ENCODE peak calls at places on chromosome 16, in nine cellular contexts. G is CD8-positive, alpha-beta T cell; Z is heart left ventricle; T is small intestine; O is lower lobe of right lung; W is HCT116; I is uterus; C is ovary; J is breast epithelium. X is an unnamed sample. For H3K36me3, the result is how much of the 10 kb centered on the place peaks cover.

GRCh38 chr16:49593423-49594040 is 219.9 kb downstream of the C16orf78 start:
- DNase-seq in G (no peak), Z (no peak), T (no peak), O (no peak), W (no peak), I (peak), C (no peak), J (no peak), X (no peak)

GRCh38 chr16:23516366-23517137 is 6.3 kb upstream of the GGA2 start:
- DNase-seq in G (no peak), Z (no peak), T (no peak), O (no peak), W (no peak), I (no peak), C (no peak), J (no peak), X (no peak)

GRCh38 chr16:22318690-22319358 is 21.6 kb downstream of the POLR3E start:
- DNase-seq in G (peak), Z (no peak), T (peak), O (no peak), W (no peak), I (no peak), C (peak), J (no peak), X (peak)

GRCh38 chr16:20372696-20373095 is 20.2 kb upstream of the UMOD start:
- DNase-seq in G (no peak), Z (no peak), T (no peak), O (no peak), W (no peak), I (no peak), C (no peak), J (no peak), X (no peak)

GRCh38 chr16:71927383-71927782 is 32.1 kb downstream of the IST1 start:
- DNase-seq in G (no peak), Z (peak), T (peak), O (no peak), W (peak), I (peak), C (peak), J (peak), X (peak)

GRCh38 chr16:22785552-22785951 is 28.4 kb upstream of the HS3ST2 start:
- DNase-seq in G (no peak), Z (no peak), T (no peak), O (no peak), W (no peak), I (no peak), C (no peak), J (no peak), X (no peak)

GRCh38 chr16:87207509-87207908 is 109.7 kb downstream of the C16orf95 start:
- DNase-seq in G (no peak), Z (no peak), T (no peak), O (no peak), W (no peak), I (no peak), C (no peak), J (no peak), X (peak)

GRCh38 chr16:74623846-74624245 is 16.9 kb upstream of the GLG1 start:
- DNase-seq in G (no peak), Z (no peak), T (no peak), O (no peak), W (no peak), I (no peak), C (no peak), J (no peak), X (no peak)

GRCh38 chr16:9901-10665 is 43.3 kb downstream of the POLR3K start:
- DNase-seq in G (no peak), Z (no peak), T (no peak), O (peak), W (no peak), I (peak), C (peak), J (no peak), X (peak)

GRCh38 chr16:46885960-46886763 is 2.0 kb downstream of the GPT2 start:
- DNase-seq in G (no peak), Z (no peak), T (peak), O (no peak), W (no peak), I (no peak), C (no peak), J (no peak), X (peak)

GRCh38 chr16:73813523-73813922 is 483.1 kb upstream of the PSMD7 start:
- DNase-seq in G (no peak), Z (peak), T (no peak), O (no peak), W (no peak), I (no peak), C (no peak), J (no peak), X (no peak)

GRCh38 chr16:51328708-51329107 is 177.6 kb upstream of the SALL1 start:
- DNase-seq in G (no peak), Z (no peak), T (no peak), O (no peak), W (no peak), I (peak), C (no peak), J (no peak), X (no peak)

GRCh38 chr16:80114699-80115098 is 426.1 kb upstream of the DYNLRB2 start:
- DNase-seq in G (no peak), Z (no peak), T (no peak), O (no peak), W (no peak), I (no peak), C (no peak), J (no peak), X (no peak)

GRCh38 chr16:59973966-59974365 is 1239.8 kb upstream of the GOT2 start:
- DNase-seq in G (no peak), Z (no peak), T (no peak), O (no peak), W (no peak), I (no peak), C (no peak), J (no peak), X (peak)

GRCh38 chr16:81616321-81617020 is 162.6 kb upstream of the PLCG2 start:
- DNase-seq in G (peak), Z (peak), T (peak), O (peak), W (no peak), I (peak), C (peak), J (no peak), X (peak)

GRCh38 chr16:82671743-82672142 is 45.0 kb downstream of the CDH13 start:
- DNase-seq in G (peak), Z (no peak), T (no peak), O (no peak), W (no peak), I (no peak), C (no peak), J (no peak), X (no peak)

GRCh38 chr16:50671644-50672260 is 9.4 kb downstream of the SNX20 start:
- DNase-seq in G (no peak), Z (no peak), T (peak), O (peak), W (peak), I (no peak), C (no peak), J (no peak), X (no peak)

GRCh38 chr16:78761427-78761826 is 662.0 kb downstream of the WWOX start:
- DNase-seq in G (no peak), Z (no peak), T (no peak), O (no peak), W (no peak), I (no peak), C (no peak), J (no peak), X (no peak)

GRCh38 chr16:52439171-52439701 is 107.7 kb downstream of the TOX3 start:
- DNase-seq in G (no peak), Z (no peak), T (no peak), O (no peak), W (no peak), I (no peak), C (no peak), J (no peak), X (no peak)

GRCh38 chr16:52976539-52977167 is 76.0 kb downstream of the CHD9NB start:
- DNase-seq in G (no peak), Z (no peak), T (peak), O (no peak), W (peak), I (no peak), C (no peak), J (no peak), X (no peak)

GRCh38 chr16:73048292-73049050 is 543 bp upstream of the ZFHX3 start:
- DNase-seq in G (no peak), Z (peak), T (no peak), O (peak), W (no peak), I (no peak), C (peak), J (no peak), X (peak)

GRCh38 chr16:83301966-83302365 is 505.8 kb upstream of the HSBP1 start:
- DNase-seq in G (no peak), Z (no peak), T (no peak), O (no peak), W (no peak), I (no peak), C (no peak), J (no peak), X (no peak)

GRCh38 chr16:23316634-23317265 is 14.6 kb downstream of the SCNN1B start:
- DNase-seq in G (no peak), Z (no peak), T (no peak), O (no peak), W (no peak), I (no peak), C (no peak), J (no peak), X (no peak)

GRCh38 chr16:50520451-50521245 is 27.5 kb upstream of the NKD1 start:
- DNase-seq in G (no peak), Z (no peak), T (no peak), O (no peak), W (no peak), I (no peak), C (no peak), J (no peak), X (no peak)

GRCh38 chr16:85735946-85736345 is 14.9 kb downstream of the C16orf74 start:
- DNase-seq in G (no peak), Z (no peak), T (no peak), O (no peak), W (no peak), I (no peak), C (no peak), J (no peak), X (no peak)

GRCh38 chr16:30355144-30355953 is at the start of gene CD2BP2:
- DNase-seq in G (peak), Z (peak), T (peak), O (peak), W (peak), I (peak), C (peak), J (peak), X (peak)

GRCh38 chr16:30357715-30358576 is 2.8 kb upstream of the CD2BP2 start:
- DNase-seq in G (no peak), Z (no peak), T (no peak), O (no peak), W (no peak), I (no peak), C (no peak), J (no peak), X (no peak)

GRCh38 chr16:30355954-30356308 is 823 bp upstream of the CD2BP2 start:
- DNase-seq in G (no peak), Z (no peak), T (no peak), O (no peak), W (no peak), I (no peak), C (no peak), J (no peak), X (no peak)

GRCh38 chr16:30357085-30357714 is 2.1 kb upstream of the CD2BP2 start:
- DNase-seq in G (no peak), Z (no peak), T (no peak), O (no peak), W (no peak), I (no peak), C (no peak), J (no peak), X (no peak)

DNA sequence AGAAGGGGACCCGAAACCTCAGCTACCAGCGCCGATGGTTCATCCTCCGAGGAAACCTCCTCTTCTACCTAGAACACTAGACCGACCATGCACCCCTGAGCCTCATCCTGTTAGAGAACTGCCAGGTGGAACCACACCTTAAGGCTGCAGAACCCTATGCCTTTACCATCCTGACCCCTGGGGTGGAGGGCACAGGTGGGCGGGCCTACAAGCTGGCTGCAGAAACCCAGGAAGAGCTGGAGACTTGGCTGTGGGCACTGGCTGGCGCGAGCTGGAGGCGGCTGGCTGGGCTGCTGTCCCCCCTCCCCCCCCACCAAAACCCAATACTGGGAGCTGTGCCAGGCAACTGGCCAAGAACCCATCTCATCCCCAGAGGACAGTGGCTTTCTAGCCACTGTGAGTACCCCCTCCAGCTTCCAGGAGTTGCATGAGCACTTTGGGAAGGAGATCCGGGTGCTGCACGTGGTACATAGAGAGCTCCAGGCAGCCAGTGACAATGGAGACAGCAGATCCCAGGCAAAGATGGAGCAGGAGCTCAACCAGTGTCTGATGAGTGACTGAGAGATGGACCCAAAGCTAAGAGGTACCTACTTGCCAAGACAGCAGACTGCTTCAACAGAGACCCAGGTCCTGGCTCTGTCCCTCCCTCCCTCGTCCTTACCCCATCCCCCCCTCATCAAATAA is 1.4 kb upstream of the CD2BP2 start:
- DNase-seq in G (no peak), Z (peak), T (no peak), O (peak), W (no peak), I (peak), C (peak), J (no peak), X (peak)
- H3K36me3 ChIP-seq in G (under half), Z (under half), T (under half), O (half or more), W (under half), I (under half), C (under half), J (under half), X (half or more)

DNA sequence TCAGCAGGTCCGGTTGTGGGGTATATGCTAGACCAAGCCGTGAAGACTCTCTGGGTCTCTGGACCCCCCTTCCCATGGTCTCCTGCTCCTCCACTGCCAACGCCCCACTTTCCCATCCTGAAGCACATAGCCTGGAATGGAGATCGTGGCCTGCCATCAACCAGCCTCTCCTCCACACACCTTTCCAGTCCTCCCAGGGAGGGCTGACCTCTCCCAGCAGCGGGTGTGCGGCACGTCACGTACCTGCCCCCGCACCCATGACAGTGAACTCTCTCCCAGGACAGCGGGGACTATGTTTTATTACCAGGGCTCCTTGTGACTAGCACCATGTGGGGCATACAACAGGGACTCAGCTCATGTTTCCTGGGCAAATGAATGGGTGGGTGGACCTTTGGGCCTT is 1.8 kb downstream of the PRM3 start:
- DNase-seq in G (no peak), Z (no peak), T (no peak), O (no peak), W (no peak), I (no peak), C (no peak), J (no peak), X (no peak)
- H3K4me3 ChIP-seq in G (no peak), Z (no peak), T (no peak), O (no peak), W (no peak), I (no peak), C (no peak), J (no peak), X (no peak)

GRCh38 chr16:88350922-88351321 is 31.8 kb upstream of the ZNF469 start:
- DNase-seq in G (no peak), Z (no peak), T (no peak), O (peak), W (no peak), I (no peak), C (peak), J (no peak), X (no peak)
- H3K36me3 ChIP-seq in G (under half), Z (under half), T (under half), O (under half), W (under half), I (under half), C (under half), J (under half), X (under half)

DNA sequence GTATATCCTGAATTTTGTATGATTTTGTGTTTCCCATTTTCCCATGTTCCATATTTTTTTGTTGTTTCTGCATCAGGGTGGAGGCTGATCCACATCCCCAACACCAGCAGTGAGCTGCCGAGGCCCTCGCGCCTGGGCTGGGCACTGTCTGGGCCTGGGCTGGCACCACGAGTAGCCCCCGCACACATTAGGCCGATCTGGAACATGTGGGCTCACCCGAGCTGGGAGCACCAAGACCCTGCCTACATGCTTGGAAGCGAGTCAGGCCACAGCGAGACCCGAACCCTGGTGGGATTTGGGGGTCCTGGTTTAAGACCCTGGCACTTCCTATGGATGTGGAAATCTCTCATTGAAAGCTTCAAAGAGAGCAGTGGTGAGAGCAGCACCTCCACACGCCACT is 8.5 kb downstream of the KCTD5 start:
- DNase-seq in G (no peak), Z (no peak), T (no peak), O (no peak), W (no peak), I (no peak), C (no peak), J (no peak), X (no peak)
- H3K4me3 ChIP-seq in G (no peak), Z (no peak), T (no peak), O (no peak), W (no peak), I (no peak), C (no peak), J (no peak), X (no peak)